ENCODE peak calls at places on chromosomes 4 and X, in seven cellular contexts. B is H9, G is mesenchymal stem cell, F is H1, J is IMR-90, S is neuronal stem cell, O is mesendoderm. I is an unnamed sample.
A peak's percentile ranks its signal among the peaks of the same experiment; 100 is the strongest.

GRCh38 chr4:180058731-180059215 is 2184.4 kb upstream of the TENM3 start:
- DNase-seq in B (peak; percentile 78), G (peak; percentile 67), F (no peak), J (peak; percentile 44), S (peak; percentile 61), O (peak; percentile 87), I (no peak)

GRCh38 chr4:70830054-70830453 is 9.6 kb downstream of the GRSF1 start:
- DNase-seq in B (no peak), G (no peak), F (no peak), J (no peak), S (no peak), O (no peak), I (no peak)

GRCh38 chr4:30865676-30866075 is 145.5 kb downstream of the PCDH7 start:
- DNase-seq in B (no peak), G (no peak), F (no peak), J (peak; percentile 54), S (no peak), O (no peak), I (no peak)

GRCh38 chr4:122045533-122045932 is 93.7 kb upstream of the TRPC3 start:
- DNase-seq in B (no peak), G (peak; percentile 88), F (no peak), J (peak; percentile 96), S (no peak), O (no peak), I (no peak)

GRCh38 chr4:5638976-5639375 is 69.4 kb downstream of the EVC2 start:
- DNase-seq in B (no peak), G (peak; percentile 63), F (no peak), J (peak; percentile 81), S (no peak), O (no peak), I (no peak)

GRCh38 chr4:186554890-186555827 is at the start of gene MTNR1A:
- DNase-seq in B (peak; percentile 67), G (peak; percentile 33), F (no peak), J (no peak), S (peak; percentile 46), O (peak; percentile 71), I (no peak)

GRCh38 chr4:80192937-80193336 is 4.4 kb upstream of the PRDM8 start:
- DNase-seq in B (no peak), G (peak; percentile 68), F (no peak), J (peak; percentile 92), S (no peak), O (no peak), I (no peak)

GRCh38 chr4:26061248-26061986 is 147.4 kb downstream of the SMIM20 start:
- DNase-seq in B (peak; percentile 72), G (peak; percentile 59), F (peak; percentile 25), J (peak; percentile 60), S (no peak), O (peak; percentile 77), I (peak; percentile 63)

GRCh38 chr4:52660643-52661042 is 1.5 kb upstream of the USP46 start:
- DNase-seq in B (no peak), G (no peak), F (no peak), J (no peak), S (no peak), O (peak; percentile 76), I (no peak)

GRCh38 chrX:10109695-10110094 is 47.1 kb upstream of the CLCN4 start:
- DNase-seq in B (no peak), G (no peak), F (no peak), J (no peak), S (no peak), O (no peak), I (no peak)

GRCh38 chrX:125436855-125437254 is 117.2 kb downstream of the TEX13C start:
- DNase-seq in B (no peak), G (peak; percentile 8), F (no peak), J (no peak), S (peak; percentile 0), O (peak; percentile 40), I (peak; percentile 1)

GRCh38 chr4:8689741-8690140 is 97.2 kb downstream of the CPZ start:
- DNase-seq in B (no peak), G (no peak), F (no peak), J (no peak), S (no peak), O (no peak), I (peak; percentile 1)

GRCh38 chr4:970046-970745 is 3.2 kb downstream of the DGKQ start:
- DNase-seq in B (no peak), G (no peak), F (no peak), J (no peak), S (no peak), O (peak; percentile 72), I (no peak)

GRCh38 chrX:139483721-139484120 is 46.8 kb upstream of the F9 start:
- DNase-seq in B (no peak), G (no peak), F (no peak), J (no peak), S (no peak), O (no peak), I (no peak)

GRCh38 chrX:131621650-131622049 is 77.8 kb downstream of the OR13H1 start:
- DNase-seq in B (no peak), G (no peak), F (no peak), J (no peak), S (no peak), O (no peak), I (peak; percentile 57)

GRCh38 chr4:74878323-74878722 is 54.6 kb upstream of the PARM1 start:
- DNase-seq in B (no peak), G (no peak), F (no peak), J (no peak), S (no peak), O (no peak), I (no peak)
- H3K79me1 ChIP-seq in B (no peaks in the 10 kb centered on the region), G (no peaks in the 10 kb centered on the region), F (no peaks in the 10 kb centered on the region), J (no peaks in the 10 kb centered on the region), S (no peaks in the 10 kb centered on the region), O (no peaks in the 10 kb centered on the region), I (no peaks in the 10 kb centered on the region)

DNA sequence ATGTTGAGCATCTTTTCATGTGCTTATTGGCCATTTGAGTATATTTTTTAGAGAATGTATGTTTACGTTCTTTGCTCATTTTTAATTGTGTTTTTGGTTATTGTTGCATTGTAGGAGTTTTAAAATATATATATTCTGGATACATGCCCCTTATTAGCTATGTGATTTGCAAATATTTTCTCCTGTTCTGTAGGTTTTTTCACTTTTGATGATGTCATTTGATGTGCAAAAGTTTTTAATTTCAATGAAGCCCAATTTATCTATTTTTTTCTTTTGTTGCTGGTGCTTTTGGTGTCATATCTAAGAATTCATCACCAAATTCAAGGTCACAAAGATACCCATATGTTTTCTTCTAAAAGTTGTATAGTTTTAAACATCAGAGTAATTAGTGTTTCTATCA is 6.8 kb downstream of the ARMCX5 start:
- DNase-seq in B (no peak), G (no peak), F (no peak), J (no peak), S (no peak), O (no peak), I (no peak)
- H3K79me1 ChIP-seq in B (no peaks in the 10 kb centered on the region), G (peaks cover 9% of the 10 kb centered on the region), F (no peaks in the 10 kb centered on the region), J (peaks cover 10% of the 10 kb centered on the region), S (peaks cover 6% of the 10 kb centered on the region), O (no peaks in the 10 kb centered on the region), I (no peaks in the 10 kb centered on the region)

DNA sequence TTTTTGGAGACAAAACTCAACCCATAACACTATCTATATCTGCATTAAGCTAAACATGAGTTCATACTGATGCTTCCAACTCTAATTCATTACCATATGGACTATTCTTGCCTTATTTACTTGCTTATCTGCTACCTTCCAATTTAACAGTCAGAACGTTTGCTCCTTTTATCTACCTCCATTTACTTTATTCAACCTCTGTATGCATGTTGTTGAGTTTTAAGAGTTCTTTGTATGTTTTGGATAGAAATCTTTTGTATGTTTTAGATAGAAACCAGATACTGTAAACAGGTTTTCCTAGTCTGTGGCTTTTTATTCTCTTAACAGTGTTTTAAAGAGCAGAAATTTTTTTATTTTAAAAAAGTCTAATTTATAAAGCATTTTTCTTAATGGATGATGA is 542.2 kb upstream of the NDST4 start:
- DNase-seq in B (no peak), G (no peak), F (no peak), J (no peak), S (no peak), O (no peak), I (no peak)
- H3K79me1 ChIP-seq in B (no peaks in the 10 kb centered on the region), G (no peaks in the 10 kb centered on the region), F (no peaks in the 10 kb centered on the region), J (no peaks in the 10 kb centered on the region), S (no peaks in the 10 kb centered on the region), O (no peaks in the 10 kb centered on the region), I (no peaks in the 10 kb centered on the region)

GRCh38 chr4:68228568-68228967 is 16.9 kb downstream of the TMPRSS11B start:
- DNase-seq in B (no peak), G (no peak), F (no peak), J (no peak), S (no peak), O (no peak), I (no peak)
- H3K79me1 ChIP-seq in B (no peaks in the 10 kb centered on the region), G (no peaks in the 10 kb centered on the region), F (no peaks in the 10 kb centered on the region), J (no peaks in the 10 kb centered on the region), S (no peaks in the 10 kb centered on the region), O (no peaks in the 10 kb centered on the region), I (no peaks in the 10 kb centered on the region)

GRCh38 chr4:7416745-7417432 is 17.8 kb downstream of the PSAPL1 start:
- DNase-seq in B (peak; percentile 11), G (no peak), F (no peak), J (no peak), S (no peak), O (no peak), I (no peak)
- H3K79me1 ChIP-seq in B (no peaks in the 10 kb centered on the region), G (peaks cover 2% of the 10 kb centered on the region), F (no peaks in the 10 kb centered on the region), J (no peaks in the 10 kb centered on the region), S (peaks cover 3% of the 10 kb centered on the region), O (no peaks in the 10 kb centered on the region), I (no peaks in the 10 kb centered on the region)

GRCh38 chrX:66616944-66617343 is 21.9 kb downstream of the EDA2R start:
- DNase-seq in B (no peak), G (no peak), F (no peak), J (no peak), S (no peak), O (no peak), I (no peak)
- H3K79me1 ChIP-seq in B (no peaks in the 10 kb centered on the region), G (no peaks in the 10 kb centered on the region), F (no peaks in the 10 kb centered on the region), J (peaks cover 5% of the 10 kb centered on the region), S (no peaks in the 10 kb centered on the region), O (no peaks in the 10 kb centered on the region), I (no peaks in the 10 kb centered on the region)

GRCh38 chrX:14997271-14997670 is 124.0 kb downstream of the MOSPD2 start:
- DNase-seq in B (no peak), G (no peak), F (no peak), J (no peak), S (no peak), O (no peak), I (no peak)
- H3K79me1 ChIP-seq in B (no peaks in the 10 kb centered on the region), G (no peaks in the 10 kb centered on the region), F (no peaks in the 10 kb centered on the region), J (no peaks in the 10 kb centered on the region), S (no peaks in the 10 kb centered on the region), O (no peaks in the 10 kb centered on the region), I (no peaks in the 10 kb centered on the region)

GRCh38 chr4:88969746-88970145 is 87.2 kb downstream of the FAM13A start:
- DNase-seq in B (no peak), G (no peak), F (no peak), J (no peak), S (no peak), O (no peak), I (peak; percentile 95)
- H3K79me1 ChIP-seq in B (no peaks in the 10 kb centered on the region), G (peaks cover 2% of the 10 kb centered on the region), F (no peaks in the 10 kb centered on the region), J (no peaks in the 10 kb centered on the region), S (no peaks in the 10 kb centered on the region), O (no peaks in the 10 kb centered on the region), I (peaks cover 1% of the 10 kb centered on the region)

DNA sequence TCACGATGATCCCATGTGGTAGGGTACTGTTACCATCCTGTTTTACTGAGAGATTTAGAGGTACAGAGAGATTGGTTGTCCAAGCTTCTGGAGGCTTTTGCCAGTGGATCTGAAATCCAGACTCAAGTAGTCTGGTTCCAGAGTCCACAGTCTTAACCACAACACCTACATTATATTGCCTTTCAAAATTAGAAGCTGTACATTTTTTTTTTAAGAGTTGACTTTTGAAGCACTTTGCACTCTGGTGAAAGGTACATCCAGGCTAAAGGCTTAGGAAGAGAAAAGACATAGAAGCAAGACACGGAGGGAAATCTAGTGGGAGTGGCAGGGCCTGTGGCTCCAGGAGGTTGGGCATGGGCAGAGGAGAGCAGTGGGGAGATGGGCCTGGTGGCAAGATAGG is 122.1 kb downstream of the AFF1 start:
- DNase-seq in B (no peak), G (no peak), F (no peak), J (no peak), S (no peak), O (no peak), I (no peak)
- H3K79me1 ChIP-seq in B (no peaks in the 10 kb centered on the region), G (peaks cover 36% of the 10 kb centered on the region), F (peaks cover 10% of the 10 kb centered on the region), J (peaks cover 63% of the 10 kb centered on the region), S (peaks cover 2% of the 10 kb centered on the region), O (peaks cover 23% of the 10 kb centered on the region), I (no peaks in the 10 kb centered on the region)